ENCODE peak calls at places on chromosomes 4 and X, in ten cellular contexts. W, L, B, Y, M, Z, S, O, E and X are unnamed samples.

GRCh38 chr4:118842055-118842454 is 6.1 kb upstream of the SEC24D start:
- DNase-seq in W (no peak), L (no peak), B (peak; percentile 42), Y (no peak), M (no peak), Z (no peak), S (no peak), O (no peak), E (no peak), X (no peak)

GRCh38 chrX:134813697-134814096 is 155.4 kb upstream of the PLAC1 start:
- DNase-seq in W (peak; percentile 39), L (no peak), B (no peak), Y (peak; percentile 46), M (no peak), Z (no peak), S (no peak), O (no peak), E (no peak), X (no peak)

GRCh38 chr4:79882806-79883205 is 190.2 kb downstream of the ANTXR2 start:
- DNase-seq in W (no peak), L (no peak), B (no peak), Y (no peak), M (no peak), Z (no peak), S (no peak), O (no peak), E (no peak), X (no peak)

GRCh38 chr4:749771-750666 is 44.4 kb downstream of the PCGF3 start:
- DNase-seq in W (no peak), L (no peak), B (no peak), Y (peak; percentile 80), M (no peak), Z (no peak), S (no peak), O (no peak), E (no peak), X (no peak)

GRCh38 chrX:154332561-154332960 is 37.0 kb downstream of the TKTL1 start:
- DNase-seq in W (no peak), L (no peak), B (no peak), Y (no peak), M (no peak), Z (no peak), S (no peak), O (no peak), E (no peak), X (no peak)

GRCh38 chrX:3176439-3176820 is 135.2 kb downstream of the ARSF start:
- DNase-seq in W (no peak), L (no peak), B (no peak), Y (peak; percentile 57), M (no peak), Z (no peak), S (no peak), O (no peak), E (no peak), X (no peak)

GRCh38 chrX:129768586-129769466 is 10.9 kb upstream of the SASH3 start:
- DNase-seq in W (no peak), L (no peak), B (no peak), Y (peak; percentile 19), M (no peak), Z (no peak), S (no peak), O (no peak), E (no peak), X (no peak)

GRCh38 chr4:189784651-189785050 is 156.0 kb upstream of the FRG1 start:
- DNase-seq in W (no peak), L (no peak), B (no peak), Y (no peak), M (no peak), Z (no peak), S (no peak), O (no peak), E (no peak), X (no peak)

GRCh38 chr4:84146300-84146942 is 352.7 kb downstream of the NKX6-1 start:
- DNase-seq in W (no peak), L (no peak), B (no peak), Y (no peak), M (no peak), Z (no peak), S (no peak), O (no peak), E (no peak), X (no peak)